ENCODE peak calls at places on chromosomes 6 and 20, in four cellular contexts. C, I, G and S are unnamed samples.

GRCh38 chr6:131381052-131381451 is 192.0 kb upstream of the ARG1 start:
- DNase-seq in C (no peak), I (no peak), G (no peak), S (no peak)

GRCh38 chr6:56760842-56761241 is 118.2 kb upstream of the DST start:
- DNase-seq in C (no peak), I (no peak), G (no peak), S (no peak)

GRCh38 chr20:34485068-34485634 is 31.1 kb upstream of the DYNLRB1 start:
- DNase-seq in C (no peak), I (no peak), G (no peak), S (no peak)

GRCh38 chr20:39751557-39752137 is 789.5 kb downstream of the DHX35 start:
- DNase-seq in C (no peak), I (no peak), G (no peak), S (no peak)

GRCh38 chr6:118344014-118344670 is 204.0 kb upstream of the PLN start:
- DNase-seq in C (no peak), I (no peak), G (no peak), S (no peak)

GRCh38 chr20:63464289-63464635 is 8.2 kb downstream of the KCNQ2 start:
- DNase-seq in C (no peak), I (no peak), G (no peak), S (no peak)

GRCh38 chr20:57439432-57439831 is 48.2 kb downstream of the RBM38 start:
- DNase-seq in C (no peak), I (no peak), G (peak; percentile 72), S (no peak)

GRCh38 chr20:62174021-62174804 is 8.6 kb upstream of the MTG2 start:
- DNase-seq in C (no peak), I (no peak), G (no peak), S (no peak)

GRCh38 chr6:150638765-150639164 is 39.1 kb downstream of the PLEKHG1 start:
- DNase-seq in C (no peak), I (no peak), G (no peak), S (no peak)

GRCh38 chr6:132380358-132380757 is 20.9 kb downstream of the MOXD1 start:
- DNase-seq in C (no peak), I (no peak), G (no peak), S (no peak)

GRCh38 chr6:17957488-17957887 is 29.9 kb downstream of the KIF13A start:
- DNase-seq in C (no peak), I (no peak), G (no peak), S (no peak)

GRCh38 chr20:51189814-51190782 is 167.2 kb upstream of the KCNG1 start:
- DNase-seq in C (no peak), I (no peak), G (no peak), S (no peak)

GRCh38 chr6:28600188-28600587 is 74.5 kb downstream of the GPX5 start:
- DNase-seq in C (no peak), I (no peak), G (no peak), S (no peak)

GRCh38 chr6:129370268-129370916 is 339.6 kb downstream of the ARHGAP18 start:
- DNase-seq in C (peak; percentile 30), I (peak; percentile 22), G (no peak), S (no peak)

GRCh38 chr6:147381734-147382133 is 126.8 kb upstream of the SAMD5 start:
- DNase-seq in C (no peak), I (no peak), G (no peak), S (no peak)

GRCh38 chr6:19822134-19822533 is 15.0 kb upstream of the ID4 start:
- DNase-seq in C (no peak), I (no peak), G (no peak), S (no peak)

GRCh38 chr20:62815066-62815991 is 1.5 kb upstream of the COL9A3 start:
- DNase-seq in C (no peak), I (no peak), G (no peak), S (no peak)

GRCh38 chr20:56829788-56830385 is 200.8 kb downstream of the TFAP2C start:
- DNase-seq in C (no peak), I (no peak), G (no peak), S (no peak)

GRCh38 chr6:133961831-133962230 is 8.8 kb downstream of the TBPL1 start:
- DNase-seq in C (no peak), I (no peak), G (no peak), S (no peak)

GRCh38 chr20:37630161-37630560 is 63.7 kb upstream of the CTNNBL1 start:
- DNase-seq in C (no peak), I (no peak), G (peak; percentile 61), S (no peak)

GRCh38 chr6:29647927-29648642 is 8.8 kb upstream of the MOG start:
- DNase-seq in C (no peak), I (no peak), G (peak; percentile 41), S (no peak)

GRCh38 chr6:108174371-108175175 is 8.8 kb downstream of the NR2E1 start:
- DNase-seq in C (no peak), I (peak; percentile 23), G (no peak), S (no peak)

GRCh38 chr6:21061892-21062291 is 527.6 kb downstream of the CDKAL1 start:
- DNase-seq in C (no peak), I (no peak), G (no peak), S (no peak)

GRCh38 chr6:3383525-3383924 is 73.3 kb downstream of the SLC22A23 start:
- DNase-seq in C (no peak), I (no peak), G (no peak), S (no peak)

GRCh38 chr6:80126657-80127350 is 20.3 kb downstream of the BCKDHB start:
- DNase-seq in C (no peak), I (no peak), G (no peak), S (no peak)

GRCh38 chr20:37936041-37936440 is 33.1 kb downstream of the VSTM2L start:
- DNase-seq in C (no peak), I (no peak), G (no peak), S (no peak)

GRCh38 chr20:3766832-3767433 is 620 bp downstream of the ADISSP start:
- DNase-seq in C (peak; percentile 24), I (no peak), G (no peak), S (no peak)

GRCh38 chr6:105209950-105210706 is 30.3 kb upstream of the POPDC3 start:
- DNase-seq in C (no peak), I (no peak), G (no peak), S (no peak)

GRCh38 chr6:151716446-151717047 is 90.9 kb upstream of the ESR1 start:
- DNase-seq in C (no peak), I (no peak), G (peak; percentile 1), S (no peak)

GRCh38 chr6:72703093-72703492 is 81.2 kb downstream of the KCNQ5 start:
- DNase-seq in C (no peak), I (no peak), G (no peak), S (no peak)

GRCh38 chr20:25281541-25281991 is 33.7 kb downstream of the PYGB start:
- DNase-seq in C (no peak), I (no peak), G (peak; percentile 46), S (peak; percentile 50)